ENCODE peak calls at places on chromosomes 4 and X, in ten cellular contexts. Q is cerebellar nuclear complex; G is Calu3; O is left ventricle myocardium inferior; S is NCI-H1092 treated with DMSO at 0.1 percent for 48 hours; Z is NCI-H69; U is NCI-H1930; W is stimulated activated effector memory CD8-positive, alpha-beta T cell treated with anti-CD3 and anti-CD28 coated beads, Interleukin-12 subunit alpha, Interleukin-12 subunit beta, amount 100 ng/mL, for 72 hours; T is GM20000; E is NCI-H82. K is an unnamed sample.
A peak's percentile ranks its signal among the peaks of the same experiment; 100 is the strongest.

GRCh38 chr4:122911588-122911987 is 10.8 kb downstream of the NUDT6 start:
- DNase-seq in Q (no peak), G (no peak), O (no peak), S (no peak), Z (no peak), U (no peak), W (no peak), T (no peak), E (no peak), K (no peak)

GRCh38 chr4:40238700-40239548 is 42.1 kb downstream of the RHOH start:
- DNase-seq in Q (no peak), G (no peak), O (no peak), S (no peak), Z (no peak), U (no peak), W (peak; percentile 82), T (no peak), E (peak; percentile 7), K (no peak)

GRCh38 chrX:68953331-68953730 is 124.5 kb downstream of the EFNB1 start:
- DNase-seq in Q (no peak), G (no peak), O (no peak), S (no peak), Z (no peak), U (no peak), W (no peak), T (no peak), E (no peak), K (no peak)

GRCh38 chr4:128718793-128719192 is 90.7 kb upstream of the JADE1 start:
- DNase-seq in Q (no peak), G (no peak), O (no peak), S (no peak), Z (no peak), U (no peak), W (no peak), T (no peak), E (no peak), K (no peak)

GRCh38 chr4:79917246-79917645 is 155.8 kb downstream of the ANTXR2 start:
- DNase-seq in Q (no peak), G (peak; percentile 54), O (no peak), S (peak; percentile 2), Z (peak; percentile 37), U (no peak), W (peak; percentile 63), T (peak; percentile 40), E (peak; percentile 57), K (peak; percentile 26)

GRCh38 chr4:183430317-183430986 is 14.0 kb upstream of the CDKN2AIP start:
- DNase-seq in Q (no peak), G (no peak), O (no peak), S (no peak), Z (no peak), U (no peak), W (no peak), T (no peak), E (no peak), K (no peak)

GRCh38 chrX:153875391-153876111 is 10.4 kb downstream of the L1CAM start:
- DNase-seq in Q (no peak), G (peak; percentile 68), O (peak; percentile 44), S (no peak), Z (peak; percentile 68), U (peak; percentile 21), W (peak; percentile 84), T (peak; percentile 79), E (peak; percentile 77), K (no peak)

GRCh38 chr4:80069837-80070788 is 2.9 kb downstream of the ANTXR2 start:
- DNase-seq in Q (no peak), G (no peak), O (no peak), S (no peak), Z (no peak), U (no peak), W (no peak), T (peak; percentile 11), E (no peak), K (no peak)

K was measured in GM12864.